ENCODE peak calls at places on chromosomes 6 and 20, in ten cellular contexts. V is mammary epithelial cell; Z is mesendoderm; N is mucosa of descending colon; T is heart left ventricle; Q is Panc1; D is suprapubic skin; P is lung; M is naive thymus-derived CD4-positive, alpha-beta T cell; Y is fibroblast of lung. F is an unnamed sample. For H3K36me3, the result is how much of the 10 kb centered on the place peaks cover.

GRCh38 chr6:95780037-95780436 is 202.7 kb downstream of the MANEA start:
- DNase-seq in V (no peak), Z (no peak), N (no peak), T (no peak), Q (no peak), D (no peak), P (no peak), M (no peak), Y (no peak), F (no peak)

GRCh38 chr20:38131588-38132121 is 33.4 kb downstream of the TGM2 start:
- DNase-seq in V (no peak), Z (no peak), N (no peak), T (no peak), Q (no peak), D (no peak), P (no peak), M (no peak), Y (no peak), F (no peak)

GRCh38 chr6:137414599-137414998 is 79.6 kb downstream of the OLIG3 start:
- DNase-seq in V (no peak), Z (peak), N (no peak), T (no peak), Q (no peak), D (no peak), P (no peak), M (no peak), Y (no peak), F (no peak)

GRCh38 chr20:41540459-41540858 is 77.7 kb downstream of the CHD6 start:
- DNase-seq in V (no peak), Z (no peak), N (no peak), T (no peak), Q (no peak), D (no peak), P (no peak), M (no peak), Y (no peak), F (no peak)

GRCh38 chr6:11083491-11083890 is 10.1 kb upstream of the SMIM13 start:
- DNase-seq in V (peak), Z (no peak), N (no peak), T (no peak), Q (no peak), D (no peak), P (no peak), M (no peak), Y (peak), F (no peak)

GRCh38 chr20:34401741-34402455 is 38.8 kb downstream of the ITCH start:
- DNase-seq in V (no peak), Z (no peak), N (no peak), T (no peak), Q (no peak), D (no peak), P (no peak), M (no peak), Y (no peak), F (no peak)

GRCh38 chr6:2245954-2246863 is 804 bp upstream of the GMDS start:
- DNase-seq in V (peak), Z (peak), N (peak), T (peak), Q (peak), D (no peak), P (peak), M (peak), Y (peak), F (peak)

GRCh38 chr6:168216741-168217140 is 102.8 kb downstream of the DACT2 start:
- DNase-seq in V (no peak), Z (no peak), N (no peak), T (no peak), Q (no peak), D (no peak), P (no peak), M (no peak), Y (peak), F (no peak)

GRCh38 chr6:142843344-142843743 is 101.6 kb downstream of the HIVEP2 start:
- DNase-seq in V (no peak), Z (no peak), N (no peak), T (no peak), Q (no peak), D (no peak), P (no peak), M (no peak), Y (no peak), F (no peak)

GRCh38 chr6:85997206-85997605 is 354.5 kb upstream of the SYNCRIP start:
- DNase-seq in V (no peak), Z (no peak), N (no peak), T (no peak), Q (no peak), D (no peak), P (no peak), M (no peak), Y (no peak), F (no peak)

GRCh38 chr6:15061176-15061575 is 184.7 kb upstream of the JARID2 start:
- DNase-seq in V (no peak), Z (no peak), N (no peak), T (no peak), Q (no peak), D (no peak), P (no peak), M (no peak), Y (no peak), F (no peak)

GRCh38 chr20:25073544-25073943 is 8.4 kb downstream of the VSX1 start:
- DNase-seq in V (no peak), Z (no peak), N (no peak), T (no peak), Q (no peak), D (no peak), P (no peak), M (no peak), Y (no peak), F (no peak)

GRCh38 chr20:57826731-57827287 is 117.0 kb upstream of the PMEPA1 start:
- DNase-seq in V (no peak), Z (no peak), N (no peak), T (no peak), Q (no peak), D (no peak), P (no peak), M (no peak), Y (no peak), F (no peak)

GRCh38 chr6:116229287-116229913 is 24.5 kb downstream of the TSPYL4 start:
- DNase-seq in V (no peak), Z (peak), N (peak), T (peak), Q (no peak), D (peak), P (no peak), M (no peak), Y (peak), F (peak)

GRCh38 chr6:130223508-130223907 is 757 bp upstream of the SAMD3 start:
- DNase-seq in V (peak), Z (no peak), N (peak), T (no peak), Q (no peak), D (no peak), P (no peak), M (peak), Y (no peak), F (peak)

GRCh38 chr6:29590218-29590808 is 5.4 kb downstream of the OR2H2 start:
- DNase-seq in V (no peak), Z (no peak), N (no peak), T (no peak), Q (no peak), D (no peak), P (no peak), M (no peak), Y (no peak), F (no peak)

GRCh38 chr6:6556738-6557503 is 31.6 kb upstream of the LY86 start:
- DNase-seq in V (no peak), Z (peak), N (peak), T (peak), Q (no peak), D (no peak), P (no peak), M (no peak), Y (no peak), F (no peak)

GRCh38 chr6:7505196-7505699 is 36.2 kb upstream of the DSP start:
- DNase-seq in V (peak), Z (peak), N (peak), T (no peak), Q (peak), D (no peak), P (peak), M (no peak), Y (peak), F (peak)

GRCh38 chr6:144479991-144480390 is 194.9 kb downstream of the UTRN start:
- DNase-seq in V (no peak), Z (no peak), N (no peak), T (no peak), Q (no peak), D (no peak), P (no peak), M (no peak), Y (no peak), F (no peak)
- H3K36me3 ChIP-seq in V (under half), Z (under half), N (under half), T (half or more), Q (under half), D (under half), P (under half), M (under half), Y (under half), F (under half)

GRCh38 chr6:26140967-26141294 is 53.7 kb downstream of the HFE start:
- DNase-seq in V (no peak), Z (no peak), N (no peak), T (no peak), Q (no peak), D (no peak), P (no peak), M (no peak), Y (no peak), F (no peak)

GRCh38 chr6:26140254-26140966 is 53.2 kb downstream of the HFE start:
- DNase-seq in V (no peak), Z (no peak), N (no peak), T (no peak), Q (no peak), D (no peak), P (no peak), M (no peak), Y (no peak), F (no peak)

GRCh38 chr6:26131618-26132017 is 44.4 kb downstream of the HFE start:
- DNase-seq in V (no peak), Z (peak), N (no peak), T (no peak), Q (no peak), D (no peak), P (no peak), M (no peak), Y (no peak), F (no peak)

GRCh38 chr6:26133730-26134129 is 46.5 kb downstream of the HFE start:
- DNase-seq in V (no peak), Z (no peak), N (no peak), T (no peak), Q (no peak), D (no peak), P (no peak), M (no peak), Y (no peak), F (no peak)

GRCh38 chr6:26136321-26136720 is 49.1 kb downstream of the HFE start:
- DNase-seq in V (no peak), Z (no peak), N (no peak), T (no peak), Q (no peak), D (no peak), P (no peak), M (no peak), Y (no peak), F (no peak)
- H3K36me3 ChIP-seq in V (under half), Z (under half), N (under half), T (half or more), Q (under half), D (under half), P (under half), M (under half), Y (under half), F (under half)

GRCh38 chr20:3189561-3190131 is 14.8 kb downstream of the DDRGK1 start:
- DNase-seq in V (no peak), Z (no peak), N (no peak), T (no peak), Q (no peak), D (no peak), P (no peak), M (no peak), Y (no peak), F (no peak)
- H3K36me3 ChIP-seq in V (under half), Z (under half), N (under half), T (half or more), Q (under half), D (half or more), P (under half), M (half or more), Y (under half), F (half or more)

DNA sequence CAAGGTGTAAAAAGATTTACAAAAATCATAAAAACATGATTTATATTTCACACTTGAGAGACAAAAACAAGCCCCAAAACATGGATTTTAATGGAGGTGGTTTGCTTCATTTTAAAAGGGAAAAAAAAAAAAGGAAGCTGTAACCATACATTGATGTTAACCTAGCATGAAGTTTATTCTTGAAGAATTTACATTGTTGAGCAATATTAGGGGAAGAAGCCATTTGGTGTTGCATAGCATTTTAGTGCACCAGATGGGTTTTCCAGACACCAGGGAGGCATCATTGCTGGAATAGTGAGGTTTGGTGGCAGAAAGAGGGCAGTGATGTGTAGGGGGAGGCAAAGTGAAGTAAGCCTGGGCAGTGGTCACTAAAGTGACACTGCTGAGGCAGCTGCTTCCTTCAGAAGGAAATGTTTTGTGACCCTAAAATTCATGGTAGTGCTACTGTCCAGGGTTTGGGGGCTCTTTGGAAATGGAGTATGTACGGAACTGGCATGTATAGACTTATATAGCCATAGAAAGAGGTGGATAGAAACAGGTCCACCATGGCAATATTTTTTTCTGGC is 2.5 kb downstream of the TOMM6 start:
- DNase-seq in V (no peak), Z (no peak), N (no peak), T (no peak), Q (no peak), D (no peak), P (no peak), M (peak), Y (no peak), F (no peak)
- H3K36me3 ChIP-seq in V (under half), Z (under half), N (under half), T (under half), Q (under half), D (under half), P (under half), M (under half), Y (under half), F (under half)

DNA sequence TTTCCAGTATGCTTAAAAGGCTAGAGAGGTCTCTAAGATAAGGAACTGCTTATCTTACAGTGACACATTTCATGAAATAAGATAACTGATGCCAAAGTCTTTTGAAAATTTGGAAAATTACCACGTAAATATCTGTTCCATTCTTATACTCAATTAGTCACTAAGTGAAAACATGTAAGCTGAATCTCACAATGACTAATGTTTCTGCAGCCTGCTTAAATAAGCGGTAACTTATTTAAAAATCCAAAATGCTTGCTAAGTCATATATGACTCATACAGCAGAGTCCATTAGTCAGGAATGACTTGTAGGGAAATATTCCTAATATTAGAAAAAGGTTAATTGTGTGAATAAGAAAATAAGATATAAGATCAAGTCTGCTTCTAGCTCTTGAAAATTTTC is 27.8 kb upstream of the LGSN start:
- DNase-seq in V (peak), Z (no peak), N (no peak), T (no peak), Q (peak), D (no peak), P (no peak), M (no peak), Y (peak), F (no peak)
- H3K36me3 ChIP-seq in V (under half), Z (under half), N (under half), T (under half), Q (under half), D (under half), P (under half), M (under half), Y (under half), F (under half)

DNA sequence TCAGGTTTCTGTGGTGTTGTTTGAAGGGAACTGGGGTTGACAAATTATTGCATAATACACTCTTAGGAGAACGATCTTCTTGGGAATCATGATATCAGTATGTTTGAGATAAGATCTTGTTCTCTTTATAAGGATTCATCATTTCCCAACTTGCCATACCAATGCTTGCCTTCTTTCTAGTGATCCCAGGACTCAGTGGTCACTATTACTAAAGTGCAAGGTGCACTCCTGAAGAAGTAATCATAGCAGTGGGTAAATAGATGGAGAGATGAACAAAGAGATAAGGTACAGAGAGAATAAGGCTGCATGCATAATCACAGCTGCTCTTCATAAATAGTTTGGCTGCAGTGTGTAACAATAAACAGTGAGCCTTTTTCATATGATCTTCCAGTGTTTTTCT is 404.0 kb downstream of the DOK5 start:
- DNase-seq in V (no peak), Z (no peak), N (no peak), T (no peak), Q (no peak), D (no peak), P (no peak), M (no peak), Y (no peak), F (no peak)
- H3K36me3 ChIP-seq in V (under half), Z (under half), N (under half), T (under half), Q (under half), D (under half), P (under half), M (under half), Y (under half), F (under half)

DNA sequence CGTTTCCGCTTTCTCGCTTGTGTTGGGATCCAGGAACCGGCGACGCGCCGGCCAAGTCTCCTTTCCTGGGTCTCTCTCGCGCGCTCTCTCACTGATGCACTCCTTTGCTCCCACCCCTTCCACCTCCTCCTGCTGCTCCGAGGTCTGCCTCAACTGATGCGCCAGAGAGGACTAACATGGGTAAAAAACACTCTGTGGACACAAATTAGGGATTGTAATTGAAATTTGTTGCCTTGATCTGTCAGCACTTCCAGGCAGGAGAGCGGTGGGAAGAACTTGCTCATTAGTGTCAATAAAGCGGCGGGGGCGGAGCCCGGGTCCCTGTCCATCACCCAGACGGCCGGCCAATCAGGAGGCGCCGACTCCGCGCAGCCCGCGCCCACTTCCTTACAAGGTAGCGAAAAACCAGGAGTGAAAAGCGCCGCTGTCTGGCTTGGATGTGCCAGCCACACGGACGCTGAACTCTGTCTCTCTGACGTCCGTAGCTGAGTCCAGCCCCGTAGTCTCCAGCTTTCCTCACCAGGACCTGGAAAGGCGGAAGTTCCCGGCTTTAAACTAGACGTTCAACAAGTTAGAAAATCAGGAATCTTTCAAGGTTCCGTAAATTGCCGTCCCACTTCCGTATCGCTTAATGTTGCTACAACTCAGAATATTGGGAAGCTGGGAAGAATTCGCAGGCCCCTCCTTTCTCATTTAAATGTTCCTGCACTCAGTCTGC is at the start of gene TBX18:
- DNase-seq in V (peak), Z (peak), N (peak), T (peak), Q (peak), D (peak), P (no peak), M (no peak), Y (peak), F (peak)
- H3K36me3 ChIP-seq in V (under half), Z (under half), N (under half), T (under half), Q (under half), D (under half), P (under half), M (under half), Y (under half), F (under half)

F was measured in Peyer's patch.